ENCODE peak calls at places on chromosomes 3 and 15, in five cellular contexts. M, W, A, T and H are unnamed samples.

GRCh38 chr3:28916713-28917499 is 364.0 kb upstream of the RBMS3 start:
- DNase-seq in M (no peak), W (no peak), A (peak), T (peak), H (peak)

GRCh38 chr3:128849776-128850542 is 29.5 kb upstream of the ACAD9 start:
- DNase-seq in M (no peak), W (no peak), A (no peak), T (peak), H (peak)

GRCh38 chr15:85531083-85531482 is 150.7 kb downstream of the AKAP13 start:
- DNase-seq in M (no peak), W (no peak), A (no peak), T (no peak), H (no peak)

GRCh38 chr3:192916455-192917257 is 1.0 kb downstream of the MB21D2 start:
- DNase-seq in M (peak), W (no peak), A (peak), T (peak), H (peak)

GRCh38 chr3:186786810-186787375 is 3.5 kb downstream of the EIF4A2 start:
- DNase-seq in M (no peak), W (no peak), A (no peak), T (no peak), H (no peak)

GRCh38 chr3:11154036-11154952 is at the start of gene HRH1:
- DNase-seq in M (no peak), W (no peak), A (peak), T (peak), H (peak)

GRCh38 chr15:40266828-40267304 is 16.0 kb downstream of the ANKRD63 start:
- DNase-seq in M (no peak), W (peak), A (peak), T (peak), H (peak)

GRCh38 chr3:195455789-195456188 is 13.0 kb upstream of the ACAP2 start:
- DNase-seq in M (no peak), W (no peak), A (no peak), T (no peak), H (no peak)

GRCh38 chr3:191985691-191986090 is 524.7 kb downstream of the PYDC2 start:
- DNase-seq in M (no peak), W (no peak), A (no peak), T (no peak), H (no peak)

GRCh38 chr3:184110316-184110725 is 13.5 kb downstream of the HTR3E start:
- DNase-seq in M (no peak), W (no peak), A (peak), T (peak), H (peak)

GRCh38 chr3:106957021-106957420 is 420.2 kb upstream of the CCDC54 start:
- DNase-seq in M (no peak), W (no peak), A (no peak), T (no peak), H (peak)

GRCh38 chr15:94674251-94674650 is 442.9 kb downstream of the MCTP2 start:
- DNase-seq in M (no peak), W (no peak), A (peak), T (no peak), H (peak)

GRCh38 chr15:94667109-94667508 is 435.7 kb downstream of the MCTP2 start:
- DNase-seq in M (no peak), W (no peak), A (no peak), T (no peak), H (no peak)

GRCh38 chr15:94673801-94674200 is 442.4 kb downstream of the MCTP2 start:
- DNase-seq in M (no peak), W (no peak), A (no peak), T (no peak), H (no peak)

GRCh38 chr15:94670436-94671034 is 439.2 kb downstream of the MCTP2 start:
- DNase-seq in M (no peak), W (no peak), A (peak), T (peak), H (peak)

GRCh38 chr15:94671845-94672524 is 440.6 kb downstream of the MCTP2 start:
- DNase-seq in M (no peak), W (no peak), A (no peak), T (no peak), H (peak)
- TF ChIP-seq CTCF in M (no peak), W (no peak), A (no peak), T (no peak), H (no peak)

DNA sequence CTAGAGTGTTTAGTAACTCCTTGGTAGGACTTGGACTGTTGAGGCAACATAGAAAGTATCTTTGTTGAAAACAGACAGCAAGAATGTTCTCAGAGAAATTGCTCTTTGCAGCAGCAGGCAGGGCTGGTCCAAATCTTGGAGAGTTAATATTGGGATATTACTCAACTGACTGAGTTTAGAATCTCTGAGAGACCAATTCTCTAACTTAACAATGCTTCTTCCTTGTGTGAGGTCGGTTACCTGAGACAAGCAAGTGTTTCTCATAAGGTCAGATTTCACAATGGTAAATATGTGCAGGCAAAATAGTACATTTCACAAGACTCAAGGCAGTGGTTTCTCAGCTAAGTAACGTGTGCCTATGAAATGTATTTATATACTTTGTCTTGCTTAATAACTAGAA is 147.7 kb upstream of the IL12A start:
- DNase-seq in M (no peak), W (no peak), A (peak), T (no peak), H (peak)
- H3K4me3 ChIP-seq in M (no peak), W (no peak), A (peak), T (no peak), H (no peak)

GRCh38 chr15:48963524-48964113 is at the start of gene SHC4:
- DNase-seq in M (no peak), W (no peak), A (peak), T (peak), H (peak)
- TF ChIP-seq CTCF in M (peak), W (peak), A (peak), T (no peak), H (peak)

GRCh38 chr3:114152519-114153151 is 26.2 kb downstream of the DRD3 start:
- DNase-seq in M (peak), W (peak), A (peak), T (peak), H (peak)
- H3K4me3 ChIP-seq in M (peak), W (peak), A (peak), T (no peak), H (peak)

GRCh38 chr3:33420966-33421365 is 19.2 kb downstream of the UBP1 start:
- DNase-seq in M (no peak), W (no peak), A (no peak), T (no peak), H (peak)
- TF ChIP-seq CTCF in M (peak), W (no peak), A (no peak), T (no peak), H (peak)